ENCODE peak calls at places on chromosomes 3 and 15, in five cellular contexts. Z is heart left ventricle; A is CD8-positive, alpha-beta memory T cell; J is stomach; F is fibroblast of mammary gland. M is an unnamed sample.

GRCh38 chr3:56633602-56634371 is 49.3 kb downstream of the TASOR start:
- DNase-seq in F (no peak), A (no peak), J (no peak), Z (peak; percentile 52), M (no peak)

GRCh38 chr3:195219351-195220045 is 51.5 kb downstream of the XXYLT1 start:
- DNase-seq in Z (no peak), F (no peak), A (no peak), J (no peak), M (no peak)

GRCh38 chr3:64303401-64303800 is 78.1 kb upstream of the PRICKLE2 start:
- DNase-seq in F (peak; percentile 39), A (no peak), Z (no peak), J (no peak), M (no peak)

GRCh38 chr15:42688301-42688700 is 48.6 kb downstream of the CDAN1 start:
- DNase-seq in A (no peak), F (no peak), Z (no peak), J (no peak), M (no peak)

GRCh38 chr3:76415384-76415783 is 624.5 kb upstream of the ROBO2 start:
- DNase-seq in A (no peak), J (no peak), F (no peak), Z (no peak), M (no peak)

GRCh38 chr3:119302697-119303630 is 8.8 kb downstream of the ARHGAP31 start:
- DNase-seq in A (no peak), Z (no peak), F (no peak), J (no peak), M (no peak)

GRCh38 chr15:69723404-69724097 is 270.9 kb downstream of the RPLP1 start:
- DNase-seq in J (no peak), F (no peak), Z (no peak), A (no peak), M (no peak)

GRCh38 chr3:39196671-39197446 is 4.5 kb upstream of the XIRP1 start:
- DNase-seq in Z (no peak), F (no peak), A (no peak), J (no peak), M (no peak)

GRCh38 chr15:42502472-42502871 is 7.0 kb downstream of the SNAP23 start:
- DNase-seq in J (no peak), F (no peak), A (no peak), Z (no peak), M (no peak)

GRCh38 chr15:56871180-56871579 is 47.3 kb upstream of the TCF12 start:
- DNase-seq in F (peak; percentile 79), A (no peak), J (no peak), Z (no peak), M (peak; percentile 38)

DNA sequence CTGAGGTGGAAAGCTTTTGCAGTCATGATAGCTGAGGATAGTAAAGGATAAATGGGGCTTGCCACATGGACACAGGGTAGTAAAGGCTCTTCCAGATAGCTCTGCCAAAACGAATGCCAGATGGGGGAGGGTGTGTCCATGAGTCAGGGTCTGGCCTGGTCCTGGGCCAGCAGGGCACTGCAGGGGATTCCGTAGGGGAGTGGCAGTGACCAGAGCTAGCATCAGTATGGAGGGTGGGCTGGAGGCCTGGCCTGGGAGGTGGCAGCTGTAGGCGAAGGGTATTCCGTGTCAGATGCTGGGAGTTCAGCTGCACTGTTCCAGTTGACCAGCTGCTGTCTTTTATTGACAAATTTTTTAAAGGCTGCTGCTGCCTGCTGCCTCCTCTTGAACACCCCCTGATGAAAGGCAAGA is 23.6 kb downstream of the TSEN2 start:
- DNase-seq in F (peak; percentile 94), A (no peak), Z (no peak), J (no peak), M (peak; percentile 87)
- H3K4me3 ChIP-seq in F (peak overlapping the region; percentile 28), A (no peak overlapping the region), Z (no peak overlapping the region), J (no peak overlapping the region), M (peak overlapping the region; percentile 17)

DNA sequence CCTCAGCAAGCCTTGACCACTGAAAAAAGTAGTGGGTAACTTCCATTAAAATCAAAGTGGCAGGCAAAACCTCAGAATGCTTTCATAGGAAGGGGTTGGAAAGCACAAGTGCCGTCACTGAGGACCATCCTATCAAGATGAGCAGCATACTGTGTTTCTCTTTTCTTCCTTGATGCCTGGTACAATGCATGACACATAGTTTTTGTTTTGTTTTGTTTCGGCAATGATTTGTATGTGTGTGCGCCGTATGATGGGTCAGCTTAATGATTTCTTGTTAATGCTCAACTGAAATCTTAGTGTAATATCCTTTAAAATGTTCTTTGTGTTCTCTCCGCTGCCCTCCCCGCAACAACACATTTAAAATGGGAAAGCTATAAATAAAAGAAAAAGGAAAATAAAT is 476.4 kb upstream of the KCNMB2 start:
- DNase-seq in F (peak; percentile 14), J (no peak), Z (no peak), A (no peak), M (no peak)
- H3K4me3 ChIP-seq in F (no peak overlapping the region), J (no peak overlapping the region), Z (no peak overlapping the region), A (no peak overlapping the region), M (no peak overlapping the region)

GRCh38 chr3:37937156-37937555 is 53.4 kb upstream of the VILL start:
- DNase-seq in F (no peak), A (no peak), J (no peak), Z (no peak), M (no peak)
- H3K4me3 ChIP-seq in F (no peak overlapping the region), A (no peak overlapping the region), J (no peak overlapping the region), Z (no peak overlapping the region), M (no peak overlapping the region)

GRCh38 chr15:45164914-45165313 is 22.9 kb downstream of the SHF start:
- DNase-seq in A (no peak), F (no peak), J (no peak), Z (no peak), M (no peak)

GRCh38 chr15:45167631-45168205 is 20.0 kb downstream of the SHF start:
- DNase-seq in J (no peak), A (no peak), F (no peak), Z (no peak), M (no peak)

GRCh38 chr15:45166792-45167630 is 20.8 kb downstream of the SHF start:
- DNase-seq in A (peak; percentile 66), J (peak; percentile 83), Z (peak; percentile 85), F (peak; percentile 77), M (peak; percentile 39)

GRCh38 chr15:45163508-45163856 is 24.3 kb downstream of the SHF start:
- DNase-seq in A (no peak), J (no peak), F (no peak), Z (no peak), M (no peak)

GRCh38 chr15:45165536-45165935 is 22.2 kb downstream of the SHF start:
- DNase-seq in J (no peak), A (no peak), Z (no peak), F (no peak), M (no peak)
- H3K4me3 ChIP-seq in J (no peak overlapping the region), A (no peak overlapping the region), Z (no peak overlapping the region), F (no peak overlapping the region), M (no peak overlapping the region)

GRCh38 chr15:77632760-77633133 is at the start of gene LINGO1:
- DNase-seq in A (no peak), Z (peak; percentile 51), F (peak; percentile 2), J (no peak), M (no peak)

GRCh38 chr15:77636209-77636608 is 3.5 kb upstream of the LINGO1 start:
- DNase-seq in F (no peak), A (no peak), J (no peak), Z (no peak), M (no peak)

GRCh38 chr15:77633134-77633912 is 611 bp upstream of the LINGO1 start:
- DNase-seq in Z (peak; percentile 90), F (peak; percentile 73), J (peak; percentile 90), A (peak; percentile 15), M (peak; percentile 28)

GRCh38 chr15:77633913-77634265 is 1.2 kb upstream of the LINGO1 start:
- DNase-seq in J (no peak), Z (no peak), A (no peak), F (no peak), M (no peak)

DNA sequence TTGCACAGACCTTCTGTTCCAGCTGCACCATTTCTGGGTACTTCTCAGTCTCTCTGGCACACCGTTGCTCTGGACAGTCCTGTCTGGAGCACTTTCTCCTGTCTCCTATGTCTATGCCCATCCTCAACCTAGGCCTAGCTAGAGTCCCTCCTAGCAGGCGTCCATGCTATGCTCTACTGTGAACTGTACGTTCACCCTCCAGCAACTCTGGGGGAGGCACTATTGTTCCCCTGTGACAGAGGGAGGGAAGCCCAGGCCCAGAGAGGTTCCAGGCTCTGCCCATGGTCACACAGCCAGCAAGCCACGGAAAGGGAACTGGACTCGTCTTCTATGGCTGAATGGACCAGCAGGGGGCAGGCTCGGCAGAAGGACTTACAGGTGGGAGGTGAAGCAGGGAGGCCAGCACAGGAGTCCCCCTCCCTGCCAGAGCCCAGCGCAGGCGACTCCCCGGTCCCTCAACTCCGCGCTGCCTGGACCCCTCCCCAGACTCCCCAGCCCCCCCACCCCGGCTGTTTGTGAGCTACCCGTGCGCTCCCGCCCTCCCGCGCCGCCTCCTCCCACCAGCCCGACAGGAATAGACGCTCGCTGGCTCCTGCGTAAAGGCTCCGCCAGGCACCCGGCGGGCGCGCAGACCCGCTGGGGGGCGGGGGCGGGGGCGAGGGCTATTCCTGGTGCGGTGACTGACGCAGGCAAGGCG is 1.7 kb upstream of the LINGO1 start:
- DNase-seq in Z (peak; percentile 48), F (peak; percentile 58), A (peak; percentile 19), J (peak; percentile 74), M (no peak)
- H3K4me3 ChIP-seq in Z (no peak overlapping the region), F (no peak overlapping the region), A (no peak overlapping the region), J (peak overlapping the region; percentile 34), M (no peak overlapping the region)

GRCh38 chr3:34077796-34078195 is 279.4 kb downstream of the PDCD6IP start:
- DNase-seq in A (no peak), J (no peak), Z (no peak), F (no peak), M (no peak)

GRCh38 chr3:34073961-34074360 is 275.5 kb downstream of the PDCD6IP start:
- DNase-seq in Z (no peak), A (no peak), J (no peak), F (no peak), M (no peak)

GRCh38 chr3:34078418-34078817 is 280.0 kb downstream of the PDCD6IP start:
- DNase-seq in A (no peak), J (no peak), F (no peak), Z (no peak), M (no peak)

GRCh38 chr3:34073141-34073540 is 274.7 kb downstream of the PDCD6IP start:
- DNase-seq in F (no peak), Z (no peak), J (no peak), A (no peak), M (no peak)

GRCh38 chr3:34075975-34076374 is 277.5 kb downstream of the PDCD6IP start:
- DNase-seq in J (no peak), A (no peak), F (no peak), Z (no peak), M (no peak)
- H3K4me3 ChIP-seq in J (no peak overlapping the region), A (no peak overlapping the region), F (no peak overlapping the region), Z (no peak overlapping the region), M (no peak overlapping the region)

DNA sequence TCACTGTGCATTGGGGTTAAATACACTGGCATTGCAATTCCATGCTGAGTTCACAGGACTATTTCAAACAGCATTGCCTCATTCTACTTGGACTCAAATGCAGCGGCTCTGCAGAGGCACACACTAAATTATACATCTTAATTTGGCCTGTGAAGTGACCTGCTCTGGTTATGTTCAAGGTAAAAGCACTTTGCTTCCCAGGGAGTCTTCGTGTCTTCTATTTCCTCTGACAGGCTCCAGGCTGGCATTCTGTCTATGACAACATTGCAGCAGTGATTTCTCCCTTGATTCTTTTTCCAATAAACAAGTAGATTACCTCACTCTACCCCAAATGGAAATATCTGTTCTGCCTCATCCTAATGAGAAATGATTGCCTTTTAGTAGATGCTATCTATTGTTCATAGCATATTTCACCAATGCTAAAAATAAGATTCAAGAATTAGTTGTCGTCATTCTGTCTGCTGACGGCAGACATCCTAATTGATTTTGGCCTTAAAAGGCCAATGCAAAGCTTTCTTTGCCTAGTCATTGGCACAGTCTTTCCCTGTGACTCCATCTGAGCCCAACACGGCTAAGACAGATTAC is 33.8 kb downstream of the FMN1 start:
- DNase-seq in Z (no peak), A (no peak), J (no peak), F (peak; percentile 21), M (no peak)
- H3K4me3 ChIP-seq in Z (no peak overlapping the region), A (no peak overlapping the region), J (no peak overlapping the region), F (no peak overlapping the region), M (no peak overlapping the region)

GRCh38 chr15:39287322-39288195 is 293.3 kb upstream of the THBS1 start:
- DNase-seq in A (no peak), Z (no peak), F (peak; percentile 47), J (no peak), M (no peak)
- H3K4me3 ChIP-seq in A (no peak overlapping the region), Z (no peak overlapping the region), F (no peak overlapping the region), J (no peak overlapping the region), M (no peak overlapping the region)